ENCODE peak calls at places on chromosomes 7 and 10, in five cellular contexts. S, U, K, M and Q are unnamed samples.

GRCh38 chr10:114523876-114524275 is 119.6 kb upstream of the AFAP1L2 start:
- DNase-seq in S (no peak), U (no peak), K (no peak), M (no peak), Q (no peak)

GRCh38 chr10:62333135-62333889 is 40.9 kb upstream of the ZNF365 start:
- DNase-seq in S (no peak), U (no peak), K (no peak), M (peak; percentile 6), Q (no peak)

GRCh38 chr7:40700653-40701475 is 566.1 kb downstream of the SUGCT start:
- DNase-seq in S (no peak), U (no peak), K (no peak), M (no peak), Q (no peak)

GRCh38 chr7:108402865-108403264 is 53.4 kb downstream of the NRCAM start:
- DNase-seq in S (no peak), U (no peak), K (no peak), M (no peak), Q (no peak)

GRCh38 chr7:121766676-121767075 is 106.3 kb upstream of the PTPRZ1 start:
- DNase-seq in S (no peak), U (no peak), K (no peak), M (no peak), Q (no peak)

GRCh38 chr7:1049801-1050200 is 5.5 kb downstream of the GPR146 start:
- DNase-seq in S (no peak), U (no peak), K (no peak), M (no peak), Q (no peak)

GRCh38 chr10:74542077-74542476 is 284.3 kb upstream of the KAT6B start:
- DNase-seq in S (no peak), U (peak; percentile 79), K (no peak), M (no peak), Q (no peak)

GRCh38 chr7:116610210-116610609 is 61.8 kb upstream of the MET start:
- DNase-seq in S (no peak), U (no peak), K (no peak), M (no peak), Q (no peak)

GRCh38 chr7:13336227-13336626 is 648.8 kb downstream of the ARL4A start:
- DNase-seq in S (no peak), U (no peak), K (no peak), M (no peak), Q (no peak)

GRCh38 chr10:79444243-79445119 is 943 bp downstream of the ZCCHC24 start:
- DNase-seq in S (no peak), U (peak; percentile 89), K (peak; percentile 9), M (peak; percentile 43), Q (peak; percentile 48)

GRCh38 chr10:8894148-8894547 is 839.7 kb downstream of the GATA3 start:
- DNase-seq in S (no peak), U (no peak), K (no peak), M (no peak), Q (no peak)

GRCh38 chr7:98357751-98358161 is 43.1 kb downstream of the BAIAP2L1 start:
- DNase-seq in S (no peak), U (no peak), K (no peak), M (no peak), Q (no peak)

GRCh38 chr7:2726316-2727018 is 38.5 kb downstream of the AMZ1 start:
- DNase-seq in S (no peak), U (peak; percentile 59), K (no peak), M (no peak), Q (no peak)

GRCh38 chr10:128716181-128716580 is 590.0 kb upstream of the MKI67 start:
- DNase-seq in S (no peak), U (no peak), K (no peak), M (no peak), Q (no peak)

GRCh38 chr7:82185443-82185842 is 258.1 kb downstream of the CACNA2D1 start:
- DNase-seq in S (no peak), U (no peak), K (no peak), M (no peak), Q (no peak)

DNA sequence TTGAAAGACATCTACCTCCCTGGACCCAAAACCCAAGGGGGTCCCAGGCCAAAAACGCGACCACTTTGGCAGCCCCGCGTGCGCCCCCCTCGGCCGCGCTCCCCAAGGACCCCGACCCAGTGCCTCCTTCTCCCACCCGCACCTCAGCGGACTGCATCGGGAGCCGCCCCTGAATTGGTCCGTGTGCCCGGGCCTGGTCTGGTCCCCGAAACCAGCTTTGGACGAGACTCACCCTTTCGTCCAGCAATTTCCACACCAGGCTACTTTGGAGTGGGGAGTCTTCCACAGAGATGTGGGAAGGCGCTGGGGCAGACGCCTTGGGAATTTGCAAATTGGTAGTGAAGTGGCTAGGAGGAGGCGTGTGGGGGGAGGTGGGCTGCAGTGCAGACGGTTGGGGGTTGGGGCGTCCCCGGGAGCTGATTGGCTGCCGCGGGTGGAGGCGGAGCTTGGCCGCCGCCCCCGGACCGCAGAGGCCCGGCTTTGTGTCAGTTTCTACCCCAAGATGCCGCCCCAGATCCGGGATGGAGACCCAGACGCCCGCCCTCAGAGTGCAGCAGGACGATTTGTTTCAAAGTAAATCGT is 16.9 kb downstream of the TCAF1 start:
- DNase-seq in S (no peak), U (peak; percentile 79), K (no peak), M (peak; percentile 74), Q (peak; percentile 35)
- H3K4me3 ChIP-seq in S (peak overlapping the region; percentile 52), U (peak overlapping the region; percentile 58), K (no peak overlapping the region), M (peak overlapping the region; percentile 45), Q (no peak overlapping the region)

GRCh38 chr7:155343661-155344121 is 46.0 kb downstream of the INSIG1 start:
- DNase-seq in S (no peak), U (peak; percentile 49), K (no peak), M (no peak), Q (no peak)

GRCh38 chr7:155344270-155344617 is 46.6 kb downstream of the INSIG1 start:
- DNase-seq in S (no peak), U (peak; percentile 60), K (no peak), M (no peak), Q (no peak)

GRCh38 chr7:155346285-155346684 is 48.6 kb downstream of the INSIG1 start:
- DNase-seq in S (no peak), U (no peak), K (no peak), M (no peak), Q (no peak)

GRCh38 chr7:155344618-155345433 is 47.1 kb downstream of the INSIG1 start:
- DNase-seq in S (peak; percentile 42), U (peak; percentile 87), K (peak; percentile 76), M (peak; percentile 82), Q (peak; percentile 85)

DNA sequence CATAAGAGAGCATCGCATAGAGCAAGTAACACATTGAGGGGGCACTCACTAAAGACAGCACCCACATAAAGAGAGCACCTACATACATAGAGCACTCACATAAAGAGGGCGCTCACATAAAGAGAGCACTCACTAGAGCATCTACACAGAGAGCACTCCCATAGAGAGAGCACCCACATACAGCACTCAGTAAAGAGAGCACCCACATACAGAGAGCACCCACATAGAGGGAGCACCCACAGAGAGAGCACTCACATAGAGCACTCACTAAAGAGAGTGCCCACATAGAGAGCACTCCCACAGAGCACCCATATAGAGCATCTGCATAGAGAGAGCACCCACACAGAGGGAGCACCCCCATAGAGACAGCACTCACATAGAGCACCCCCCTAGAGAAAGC is 47.8 kb downstream of the INSIG1 start:
- DNase-seq in S (no peak), U (peak; percentile 32), K (no peak), M (no peak), Q (no peak)
- H3K27me3 ChIP-seq in S (no peaks in the 10 kb centered on the region), U (peaks cover 31% of the 10 kb centered on the region), K (no peaks in the 10 kb centered on the region), M (no peaks in the 10 kb centered on the region), Q (peaks cover 4% of the 10 kb centered on the region)

DNA sequence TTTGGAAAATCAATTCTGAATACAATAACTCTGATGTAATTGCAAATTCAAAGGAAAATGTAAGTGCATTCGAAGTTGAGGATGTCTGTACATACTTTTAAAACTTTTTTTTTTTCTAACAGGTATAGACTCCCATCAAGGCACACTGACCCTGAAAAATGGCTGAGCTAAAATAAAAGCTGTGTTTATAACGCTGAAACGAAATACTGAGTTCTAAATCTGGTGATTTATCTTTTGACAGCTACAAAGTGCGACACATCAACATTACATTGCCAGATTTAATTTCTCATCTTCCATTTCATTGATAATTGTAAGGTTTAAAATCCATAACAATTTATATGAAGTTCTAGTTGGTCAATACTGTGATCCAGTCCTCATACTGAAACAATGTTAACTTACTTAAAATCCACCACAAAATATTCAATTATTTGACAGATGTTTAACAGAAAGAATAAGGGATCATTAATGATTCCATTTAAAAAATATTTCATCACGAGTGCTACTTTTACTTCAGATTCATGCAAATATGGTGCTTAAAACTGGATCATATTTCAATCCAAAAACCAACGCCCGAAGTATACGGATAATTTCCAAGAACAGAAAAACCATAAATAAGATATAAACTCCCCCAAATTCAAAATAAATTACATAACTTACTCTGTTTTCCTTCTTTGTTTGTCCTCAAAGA is 1.4 kb downstream of the RAB11FIP2 start:
- DNase-seq in S (no peak), U (no peak), K (no peak), M (no peak), Q (no peak)
- H3K4me3 ChIP-seq in S (peak overlapping the region; percentile 70), U (peak overlapping the region; percentile 96), K (peak overlapping the region; percentile 54), M (peak overlapping the region; percentile 73), Q (peak overlapping the region; percentile 74)

DNA sequence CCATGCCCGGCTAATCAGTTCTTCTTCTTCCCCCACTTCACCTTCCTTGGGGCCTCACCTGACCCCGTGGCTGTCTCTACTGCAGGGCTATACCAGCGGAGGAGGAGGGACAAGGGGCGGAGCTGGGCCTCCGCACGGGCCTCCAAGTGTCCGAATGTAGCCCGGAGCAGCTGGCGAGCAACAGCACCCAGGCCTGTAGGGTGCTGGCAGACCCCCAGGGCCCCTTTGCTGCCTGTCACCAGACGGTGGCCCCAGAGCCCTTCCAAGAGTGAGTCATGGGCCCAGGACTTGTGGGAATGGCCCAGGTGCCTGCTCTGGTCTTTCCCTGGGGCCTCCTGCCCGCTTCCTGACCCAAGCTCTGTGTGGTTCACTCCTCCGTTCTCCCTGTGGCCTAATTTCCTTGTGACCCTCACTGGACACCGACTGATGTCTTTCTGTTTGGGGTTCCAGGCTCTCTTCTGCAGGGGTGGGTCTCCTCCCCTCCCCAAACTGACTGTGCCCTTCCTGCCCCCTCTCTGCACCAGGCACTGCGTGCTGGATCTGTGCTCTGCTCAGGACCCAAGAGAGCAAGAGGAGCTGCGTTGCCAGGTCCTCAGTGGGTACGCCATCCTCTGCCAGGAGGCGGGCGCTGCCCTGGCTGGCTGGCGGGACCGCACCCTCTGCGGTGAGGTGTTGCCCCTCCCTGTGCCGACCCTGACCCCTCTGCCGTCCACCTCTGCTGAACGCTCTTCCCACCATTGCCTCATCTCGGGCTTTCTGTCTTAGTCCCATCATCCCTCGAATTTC is 35.2 kb downstream of the EPHB4 start:
- DNase-seq in S (no peak), U (no peak), K (no peak), M (no peak), Q (no peak)
- H3K27me3 ChIP-seq in S (no peaks in the 10 kb centered on the region), U (peaks cover 28% of the 10 kb centered on the region), K (no peaks in the 10 kb centered on the region), M (no peaks in the 10 kb centered on the region), Q (no peaks in the 10 kb centered on the region)

GRCh38 chr7:45978731-45979211 is 57.7 kb upstream of the IGFBP3 start:
- DNase-seq in S (no peak), U (no peak), K (no peak), M (no peak), Q (no peak)
- H3K4me3 ChIP-seq in S (no peak overlapping the region), U (no peak overlapping the region), K (no peak overlapping the region), M (no peak overlapping the region), Q (no peak overlapping the region)

GRCh38 chr10:34736976-34737771 is 77.9 kb downstream of the PARD3 start:
- DNase-seq in S (no peak), U (no peak), K (no peak), M (no peak), Q (no peak)
- H3K27me3 ChIP-seq in S (no peaks in the 10 kb centered on the region), U (no peaks in the 10 kb centered on the region), K (no peaks in the 10 kb centered on the region), M (no peaks in the 10 kb centered on the region), Q (peaks cover 5% of the 10 kb centered on the region)

DNA sequence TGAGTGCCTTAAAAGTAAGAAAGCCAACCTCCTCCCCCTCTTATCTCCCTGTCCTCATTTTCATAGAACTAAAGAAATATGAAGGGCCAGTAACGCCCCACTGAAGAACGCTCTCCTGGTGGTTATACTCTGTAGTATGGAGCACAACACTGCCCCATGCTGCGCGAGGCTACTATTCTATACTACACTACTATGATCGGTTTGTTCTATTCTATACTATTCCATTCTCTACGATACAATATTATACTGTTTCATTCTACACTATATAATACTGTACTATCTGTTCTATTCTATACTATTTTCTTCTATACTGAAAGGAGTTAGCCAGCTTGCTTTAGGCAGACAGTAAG is 34.8 kb downstream of the DIP2C start:
- DNase-seq in S (no peak), U (no peak), K (no peak), M (no peak), Q (no peak)
- H3K4me3 ChIP-seq in S (no peak overlapping the region), U (no peak overlapping the region), K (no peak overlapping the region), M (no peak overlapping the region), Q (no peak overlapping the region)